ENCODE peak calls at places on chromosomes 6 and 20, in eight cellular contexts. K is esophagus muscularis mucosa, I is RWPE1, U is astrocyte of the cerebellum, R is AG04450, S is H9, P is fibroblast of lung, C is psoas muscle. X is an unnamed sample.

GRCh38 chr6:23415819-23416427 is 710.1 kb upstream of the NRSN1 start:
- DNase-seq in U (no peak), K (no peak), R (no peak), I (no peak), S (no peak), P (no peak), C (no peak), X (no peak)

GRCh38 chr20:58131111-58131510 is 97.3 kb downstream of the ANKRD60 start:
- DNase-seq in K (peak), P (peak), S (peak), C (no peak), R (no peak), U (peak), I (no peak), X (no peak)

GRCh38 chr6:125357515-125358256 is 55.9 kb upstream of the HDDC2 start:
- DNase-seq in I (no peak), S (no peak), C (no peak), K (no peak), R (no peak), P (peak), U (peak), X (peak)

GRCh38 chr6:144681334-144681733 is 396.2 kb downstream of the UTRN start:
- DNase-seq in K (no peak), P (no peak), I (no peak), C (no peak), S (no peak), R (no peak), U (no peak), X (no peak)

GRCh38 chr6:113104546-113105325 is 752.4 kb upstream of the MARCKS start:
- DNase-seq in P (peak), U (no peak), I (no peak), R (no peak), K (no peak), C (no peak), S (no peak), X (no peak)

GRCh38 chr6:21187485-21187884 is 406.1 kb upstream of the SOX4 start:
- DNase-seq in C (no peak), K (no peak), S (no peak), I (no peak), U (no peak), R (no peak), P (no peak), X (no peak)

GRCh38 chr20:20410678-20411077 is 42.8 kb downstream of the INSM1 start:
- DNase-seq in P (peak), K (no peak), C (no peak), S (peak), I (no peak), R (no peak), U (no peak), X (peak)

GRCh38 chr6:166005401-166005845 is 162.2 kb downstream of the TBXT start:
- DNase-seq in P (peak), K (peak), I (peak), C (peak), R (no peak), S (no peak), U (no peak), X (peak)

GRCh38 chr6:137755284-137755683 is 111.8 kb upstream of the TNFAIP3 start:
- DNase-seq in C (no peak), K (no peak), U (no peak), P (no peak), S (no peak), R (no peak), I (no peak), X (no peak)

GRCh38 chr20:35618372-35619131 is 2.9 kb downstream of the SPAG4 start:
- DNase-seq in R (no peak), P (peak), I (peak), U (no peak), S (peak), K (no peak), C (no peak), X (no peak)

GRCh38 chr20:42483694-42484303 is 705.9 kb downstream of the PTPRT start:
- DNase-seq in R (no peak), U (no peak), I (no peak), K (no peak), C (no peak), P (no peak), S (peak), X (peak)

GRCh38 chr6:19325335-19325789 is 511.8 kb upstream of the ID4 start:
- DNase-seq in C (no peak), R (no peak), U (no peak), S (no peak), K (no peak), I (no peak), P (peak), X (no peak)

GRCh38 chr6:18148304-18149025 is 6.4 kb downstream of the TPMT start:
- DNase-seq in C (no peak), P (peak), R (peak), K (no peak), I (peak), S (no peak), U (no peak), X (no peak)

GRCh38 chr20:46631874-46632446 is 19.3 kb downstream of the SLC13A3 start:
- DNase-seq in I (no peak), R (no peak), K (no peak), S (no peak), U (no peak), C (no peak), P (no peak), X (no peak)

GRCh38 chr6:165096868-165097267 is 212.5 kb downstream of the C6orf118 start:
- DNase-seq in P (peak), K (no peak), U (no peak), I (no peak), R (no peak), S (no peak), C (no peak), X (no peak)

GRCh38 chr6:108565893-108566292 is 5.2 kb downstream of the FOXO3 start:
- DNase-seq in R (no peak), C (peak), K (no peak), P (peak), I (no peak), U (no peak), S (no peak), X (peak)

GRCh38 chr20:59718681-59719080 is 114.3 kb downstream of the PHACTR3 start:
- DNase-seq in P (no peak), U (no peak), K (no peak), C (no peak), I (no peak), R (no peak), S (no peak), X (no peak)

GRCh38 chr20:60009826-60010616 is 51.8 kb downstream of the CDH26 start:
- DNase-seq in C (no peak), K (peak), U (no peak), P (no peak), I (no peak), R (no peak), S (peak), X (no peak)

GRCh38 chr6:147604373-147604772 is 95.9 kb downstream of the SAMD5 start:
- DNase-seq in R (no peak), K (no peak), U (peak), P (peak), C (no peak), S (no peak), I (no peak), X (no peak)

GRCh38 chr6:35084041-35084491 is 57.1 kb downstream of the TCP11 start:
- DNase-seq in R (no peak), I (no peak), U (no peak), K (no peak), S (no peak), C (no peak), P (no peak), X (peak)

GRCh38 chr6:151379933-151380847 is 11.2 kb downstream of the ZBTB2 start:
- DNase-seq in K (no peak), R (no peak), P (peak), C (peak), U (no peak), I (no peak), S (no peak), X (no peak)

GRCh38 chr20:2692036-2692885 is at the start of gene EBF4:
- DNase-seq in P (peak), I (peak), R (no peak), K (no peak), C (peak), U (no peak), S (peak), X (peak)

GRCh38 chr6:17281497-17282481 is 628 bp downstream of the RBM24 start:
- DNase-seq in I (no peak), U (no peak), K (no peak), P (peak), R (no peak), S (peak), C (no peak), X (no peak)

GRCh38 chr20:10524034-10524476 is 89.0 kb downstream of the SLX4IP start:
- DNase-seq in K (peak), S (peak), P (peak), C (peak), R (no peak), I (no peak), U (peak), X (peak)

GRCh38 chr6:14700202-14700601 is 545.7 kb upstream of the JARID2 start:
- DNase-seq in C (no peak), U (no peak), R (no peak), I (no peak), K (no peak), S (no peak), P (no peak), X (no peak)

GRCh38 chr20:39855799-39856198 is 833.2 kb downstream of the MAFB start:
- DNase-seq in R (no peak), K (no peak), P (peak), C (no peak), I (no peak), U (no peak), S (no peak), X (no peak)

GRCh38 chr6:15504040-15504491 is 158.8 kb downstream of the DTNBP1 start:
- DNase-seq in U (no peak), P (no peak), S (no peak), I (no peak), C (peak), K (no peak), R (no peak), X (peak)

GRCh38 chr6:6319947-6320811 is at the start of gene F13A1:
- DNase-seq in I (no peak), U (no peak), R (no peak), C (peak), P (no peak), S (peak), K (peak), X (no peak)
- TF ChIP-seq CTCF in I (no peak), U (no peak), R (no peak), C (no peak), P (no peak), S (no peak), K (no peak), X (no peak)

GRCh38 chr6:1313755-1314503 is 2.0 kb downstream of the FOXQ1 start:
- DNase-seq in K (no peak), U (no peak), C (no peak), R (no peak), S (peak), I (peak), P (no peak), X (peak)
- TF ChIP-seq CTCF in K (peak), U (no peak), C (peak), R (no peak), S (peak), I (peak), P (peak), X (peak)

GRCh38 chr6:39092124-39092523 is 22.9 kb downstream of the SAYSD1 start:
- DNase-seq in U (no peak), C (no peak), S (no peak), K (peak), I (no peak), R (no peak), P (no peak), X (no peak)
- TF ChIP-seq CTCF in U (no peak), C (no peak), S (peak), K (no peak), I (no peak), R (no peak), P (no peak), X (no peak)

DNA sequence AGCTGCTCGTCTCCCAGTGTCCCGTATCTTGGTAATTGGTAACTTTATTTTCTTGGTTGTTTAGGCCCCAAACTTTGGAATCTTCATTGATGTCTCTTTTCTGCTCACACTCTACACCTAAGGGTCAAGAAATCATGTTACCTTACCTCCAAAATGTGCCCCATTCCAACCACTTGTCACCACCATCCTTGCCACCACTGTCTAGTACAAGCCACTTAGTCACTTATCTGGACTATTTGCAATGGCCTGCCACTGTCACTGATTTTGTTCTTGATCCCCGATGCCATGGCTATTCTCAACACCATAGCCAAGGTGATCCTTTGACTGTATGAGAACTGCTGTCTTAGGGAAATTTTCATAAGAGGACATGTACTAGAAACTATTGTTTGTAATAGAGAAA is 46.0 kb upstream of the SLC22A16 start:
- DNase-seq in K (no peak), C (no peak), S (no peak), U (no peak), I (no peak), R (no peak), P (no peak), X (no peak)
- TF ChIP-seq CTCF in K (no peak), C (no peak), S (no peak), U (no peak), I (no peak), R (no peak), P (no peak), X (no peak)

GRCh38 chr6:105346052-105346451 is 56.8 kb downstream of the PREP start:
- DNase-seq in P (peak), S (no peak), I (peak), K (no peak), C (no peak), R (peak), U (peak), X (no peak)

GRCh38 chr6:105345506-105345905 is 57.4 kb downstream of the PREP start:
- DNase-seq in R (no peak), P (no peak), S (no peak), I (no peak), U (no peak), K (no peak), C (no peak), X (no peak)

GRCh38 chr6:105344971-105345370 is 57.9 kb downstream of the PREP start:
- DNase-seq in R (no peak), S (no peak), U (no peak), K (no peak), P (no peak), I (no peak), C (no peak), X (no peak)

GRCh38 chr6:105352037-105352617 is 50.8 kb downstream of the PREP start:
- DNase-seq in R (no peak), I (no peak), S (no peak), C (no peak), K (no peak), P (no peak), U (no peak), X (no peak)

GRCh38 chr6:105348897-105349296 is 54.0 kb downstream of the PREP start:
- DNase-seq in R (no peak), C (no peak), P (no peak), I (no peak), K (no peak), S (no peak), U (no peak), X (no peak)
- TF ChIP-seq CTCF in R (no peak), C (no peak), P (no peak), I (no peak), K (no peak), S (no peak), U (no peak), X (no peak)

GRCh38 chr6:63637865-63638445 is 2.4 kb downstream of the PHF3 start:
- DNase-seq in I (no peak), S (no peak), U (no peak), R (no peak), C (no peak), K (no peak), P (peak), X (no peak)
- TF ChIP-seq CTCF in I (peak), S (no peak), U (no peak), R (no peak), C (no peak), K (no peak), P (no peak), X (no peak)

DNA sequence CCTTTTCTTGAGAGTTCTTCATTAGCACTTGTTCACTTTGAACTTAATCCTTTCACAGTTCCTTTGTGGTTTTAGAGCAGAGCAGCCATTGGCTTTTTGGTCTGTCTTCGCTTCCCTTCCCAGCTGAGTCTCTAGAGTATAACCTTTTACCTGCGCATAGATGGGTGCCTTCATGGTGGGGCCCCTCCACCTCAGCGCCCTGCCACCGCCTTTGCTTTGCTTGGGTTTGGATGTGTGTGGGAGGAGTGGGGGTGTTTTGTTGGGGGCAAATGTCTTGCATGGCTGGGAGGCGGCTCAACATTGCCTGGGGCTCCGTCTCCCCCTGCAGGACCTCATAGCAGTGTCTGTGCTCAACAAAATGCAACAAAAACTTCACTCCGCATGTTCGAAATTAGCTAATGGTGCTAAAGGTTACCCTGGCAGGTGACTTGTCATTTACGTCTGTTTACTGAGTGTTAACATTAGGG is 11.9 kb downstream of the PYGB start:
- DNase-seq in U (no peak), K (no peak), S (peak), R (no peak), C (no peak), I (no peak), P (no peak), X (no peak)
- TF ChIP-seq CTCF in U (no peak), K (no peak), S (no peak), R (no peak), C (no peak), I (no peak), P (no peak), X (no peak)

GRCh38 chr6:786946-787763 is 94.2 kb upstream of the EXOC2 start:
- DNase-seq in C (no peak), P (no peak), I (no peak), U (no peak), K (no peak), R (no peak), S (no peak), X (peak)
- TF ChIP-seq CTCF in C (peak), P (peak), I (peak), U (peak), K (peak), R (peak), S (peak), X (peak)

X was measured in testis.